ENCODE peak calls at places on chromosome X, in five cellular contexts. G, Q, L, O and S are unnamed samples.

GRCh38 chrX:97846228-97846627 is 962.5 kb downstream of the RPA4 start:
- DNase-seq in G (no peak), Q (no peak), L (no peak), O (no peak), S (no peak)

GRCh38 chrX:136586386-136586785 is 54.4 kb downstream of the VGLL1 start:
- DNase-seq in G (peak), Q (no peak), L (no peak), O (no peak), S (no peak)

GRCh38 chrX:115393271-115393670 is 103.8 kb downstream of the LUZP4 start:
- DNase-seq in G (no peak), Q (no peak), L (no peak), O (no peak), S (no peak)

GRCh38 chrX:133350751-133351150 is 64.5 kb downstream of the GPC4 start:
- DNase-seq in G (no peak), Q (peak), L (no peak), O (no peak), S (no peak)

GRCh38 chrX:12758291-12758690 is 32.9 kb upstream of the PRPS2 start:
- DNase-seq in G (no peak), Q (no peak), L (no peak), O (no peak), S (no peak)

GRCh38 chrX:120001787-120002186 is 58.2 kb upstream of the NKAP start:
- DNase-seq in G (no peak), Q (no peak), L (no peak), O (no peak), S (no peak)

GRCh38 chrX:40182095-40182494 is 84.3 kb upstream of the BCOR start:
- DNase-seq in G (no peak), Q (no peak), L (no peak), O (no peak), S (no peak)

GRCh38 chrX:115562492-115562872 is 1.5 kb downstream of the PLS3 start:
- DNase-seq in G (no peak), Q (peak), L (no peak), O (no peak), S (no peak)

GRCh38 chrX:154296731-154297130 is 1.1 kb downstream of the TKTL1 start:
- DNase-seq in G (no peak), Q (no peak), L (no peak), O (no peak), S (no peak)

GRCh38 chrX:63686878-63687714 is 97.9 kb downstream of the ARHGEF9 start:
- DNase-seq in G (no peak), Q (no peak), L (no peak), O (peak), S (no peak)

GRCh38 chrX:31847773-31848172 is 775.9 kb upstream of the FTHL17 start:
- DNase-seq in G (no peak), Q (no peak), L (no peak), O (no peak), S (no peak)

GRCh38 chrX:138411048-138411447 is 300.5 kb downstream of the FGF13 start:
- DNase-seq in G (no peak), Q (no peak), L (no peak), O (peak), S (no peak)

GRCh38 chrX:149540133-149540620 is 635 bp upstream of the EOLA1 start:
- DNase-seq in G (peak), Q (peak), L (peak), O (peak), S (peak)

GRCh38 chrX:12906392-12906791 is at the start of gene TLR8:
- DNase-seq in G (no peak), Q (no peak), L (no peak), O (no peak), S (no peak)

GRCh38 chrX:15391850-15392249 is 7.6 kb upstream of the VEGFD start:
- DNase-seq in G (no peak), Q (no peak), L (no peak), O (no peak), S (no peak)

GRCh38 chrX:153867139-153867538 is 18.8 kb downstream of the L1CAM start:
- DNase-seq in G (no peak), Q (no peak), L (no peak), O (no peak), S (no peak)

GRCh38 chrX:72107841-72108590 is 23.7 kb downstream of the RTL5 start:
- DNase-seq in G (no peak), Q (no peak), L (no peak), O (no peak), S (no peak)

GRCh38 chrX:52576946-52577345 is 60.1 kb upstream of the XAGE1B start:
- DNase-seq in G (peak), Q (peak), L (no peak), O (no peak), S (no peak)

GRCh38 chrX:136909119-136909705 is 28.7 kb upstream of the RBMX start:
- DNase-seq in G (peak), Q (peak), L (peak), O (peak), S (peak)

GRCh38 chrX:132272826-132273225 is 53.6 kb upstream of the RAP2C start:
- DNase-seq in G (no peak), Q (no peak), L (no peak), O (no peak), S (no peak)

GRCh38 chrX:15866141-15866540 is 11.5 kb upstream of the AP1S2 start:
- DNase-seq in G (no peak), Q (no peak), L (no peak), O (no peak), S (no peak)

GRCh38 chrX:104343408-104344129 is 88.8 kb upstream of the ESX1 start:
- DNase-seq in G (no peak), Q (peak), L (no peak), O (peak), S (no peak)

GRCh38 chrX:66622209-66622608 is 16.7 kb downstream of the EDA2R start:
- DNase-seq in G (no peak), Q (no peak), L (no peak), O (no peak), S (no peak)

GRCh38 chrX:50700921-50701320 is 113.1 kb downstream of the SHROOM4 start:
- DNase-seq in G (no peak), Q (no peak), L (no peak), O (no peak), S (no peak)

GRCh38 chrX:13372203-13372980 is 52.5 kb upstream of the ATXN3L start:
- DNase-seq in G (no peak), Q (no peak), L (no peak), O (no peak), S (no peak)

GRCh38 chrX:33204889-33205288 is 6.5 kb downstream of the DMD start:
- DNase-seq in G (no peak), Q (no peak), L (no peak), O (no peak), S (no peak)

GRCh38 chrX:120755066-120755846 is 120.4 kb downstream of the CT47B1 start:
- DNase-seq in G (no peak), Q (peak), L (no peak), O (peak), S (no peak)

GRCh38 chrX:140318306-140318705 is 186.6 kb downstream of the SOX3 start:
- DNase-seq in G (no peak), Q (no peak), L (no peak), O (no peak), S (no peak)

GRCh38 chrX:64204252-64204651 is 1.3 kb downstream of the AMER1 start:
- DNase-seq in G (no peak), Q (peak), L (no peak), O (no peak), S (peak)

GRCh38 chrX:102155806-102156179 is at the start of gene BEX5:
- DNase-seq in G (peak), Q (peak), L (peak), O (peak), S (peak)

GRCh38 chrX:40061871-40062524 is 35.8 kb downstream of the BCOR start:
- DNase-seq in G (no peak), Q (no peak), L (no peak), O (no peak), S (no peak)

GRCh38 chrX:134625315-134625718 is 33.0 kb downstream of the PLAC1 start:
- DNase-seq in G (no peak), Q (no peak), L (no peak), O (no peak), S (no peak)

GRCh38 chrX:39813631-39814246 is 284.0 kb downstream of the BCOR start:
- DNase-seq in G (peak), Q (peak), L (no peak), O (no peak), S (no peak)

GRCh38 chrX:48715876-48716502 is 19.5 kb downstream of the SUV39H1 start:
- DNase-seq in G (no peak), Q (no peak), L (no peak), O (no peak), S (no peak)

GRCh38 chrX:96685205-96686099 is 810 bp downstream of the DIAPH2 start:
- DNase-seq in G (no peak), Q (peak), L (peak), O (no peak), S (peak)

GRCh38 chrX:92260102-92260501 is 480.9 kb downstream of the PCDH11X start:
- DNase-seq in G (no peak), Q (no peak), L (no peak), O (no peak), S (no peak)

GRCh38 chrX:85964744-85965143 is 82.6 kb downstream of the CHM start:
- DNase-seq in G (no peak), Q (no peak), L (no peak), O (no peak), S (no peak)

GRCh38 chrX:107448625-107449468 is 605 bp upstream of the FRMPD3 start:
- DNase-seq in G (no peak), Q (no peak), L (no peak), O (no peak), S (no peak)
- TF ChIP-seq CTCF in G (no peak), Q (no peak), L (no peak), O (no peak), S (no peak)

GRCh38 chrX:129719931-129720520 is 18.8 kb upstream of the XPNPEP2 start:
- DNase-seq in G (no peak), Q (no peak), L (no peak), O (no peak), S (no peak)

GRCh38 chrX:129720741-129721140 is 18.0 kb upstream of the XPNPEP2 start:
- DNase-seq in G (no peak), Q (no peak), L (no peak), O (no peak), S (no peak)

GRCh38 chrX:129721870-129722269 is 16.9 kb upstream of the XPNPEP2 start:
- DNase-seq in G (no peak), Q (no peak), L (no peak), O (no peak), S (no peak)

GRCh38 chrX:129723511-129723910 is 15.3 kb upstream of the XPNPEP2 start:
- DNase-seq in G (no peak), Q (no peak), L (no peak), O (no peak), S (no peak)

DNA sequence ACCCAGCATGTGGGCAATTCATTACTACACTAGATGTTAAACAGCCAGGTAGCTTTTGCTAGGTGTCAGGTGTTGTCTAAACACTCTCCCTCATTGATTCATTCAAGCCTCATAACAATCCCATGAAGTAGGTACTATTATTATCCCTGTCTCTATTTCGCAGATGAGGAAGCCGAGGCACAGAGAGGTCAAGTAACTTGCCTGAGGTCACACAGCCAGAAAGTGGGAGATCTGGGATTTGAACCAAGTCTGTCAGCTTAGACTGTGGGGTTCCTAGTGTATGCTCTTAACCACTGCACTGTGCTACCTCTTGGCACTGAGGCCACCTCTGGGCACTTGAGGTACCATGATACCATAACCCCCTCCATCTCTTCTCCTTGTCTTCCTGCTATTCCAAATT is 17.4 kb upstream of the XPNPEP2 start:
- DNase-seq in G (no peak), Q (no peak), L (no peak), O (no peak), S (no peak)
- H3K27ac ChIP-seq in G (no peak), Q (no peak), L (no peak), O (no peak), S (no peak)

GRCh38 chrX:68665502-68665901 is 18.0 kb downstream of the STARD8 start:
- DNase-seq in G (no peak), Q (no peak), L (no peak), O (peak), S (no peak)
- TF ChIP-seq CTCF in G (no peak), Q (no peak), L (peak), O (no peak), S (peak)

GRCh38 chrX:118226060-118226428 is 109.4 kb upstream of the KLHL13 start:
- DNase-seq in G (no peak), Q (no peak), L (no peak), O (peak), S (no peak)
- H3K27ac ChIP-seq in G (peak), Q (no peak), L (no peak), O (no peak), S (no peak)

DNA sequence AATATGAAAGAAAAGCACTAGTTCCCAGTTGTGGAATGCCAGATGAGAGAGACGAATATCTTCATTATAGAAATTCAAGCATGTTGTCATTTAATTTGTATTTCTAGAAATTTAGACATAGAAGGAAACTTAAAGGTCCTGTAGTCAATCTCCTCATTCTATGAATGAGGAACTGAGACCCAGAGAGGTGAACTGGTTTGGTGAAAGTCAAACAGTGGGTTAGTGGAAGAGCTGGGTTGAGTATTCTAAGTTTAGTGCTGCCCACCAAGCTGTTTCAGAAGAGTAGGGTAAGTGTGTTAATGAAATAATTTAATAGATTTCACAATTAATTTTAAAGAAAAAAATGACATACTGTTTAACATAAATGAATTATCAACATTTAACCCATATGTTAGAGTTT is 655.2 kb downstream of the FAM133A start:
- DNase-seq in G (no peak), Q (no peak), L (no peak), O (no peak), S (no peak)
- TF ChIP-seq CTCF in G (no peak), Q (no peak), L (no peak), O (no peak), S (no peak)

GRCh38 chrX:460823-461640 is 74.3 kb upstream of the PPP2R3B start:
- DNase-seq in G (no peak), Q (no peak), L (no peak), O (no peak), S (peak)

GRCh38 chrX:462853-463252 is 76.1 kb upstream of the PPP2R3B start:
- DNase-seq in G (no peak), Q (no peak), L (no peak), O (no peak), S (no peak)

GRCh38 chrX:458631-459061 is 71.9 kb upstream of the PPP2R3B start:
- DNase-seq in G (no peak), Q (no peak), L (no peak), O (no peak), S (peak)

GRCh38 chrX:459611-460010 is 72.9 kb upstream of the PPP2R3B start:
- DNase-seq in G (no peak), Q (no peak), L (no peak), O (no peak), S (no peak)

DNA sequence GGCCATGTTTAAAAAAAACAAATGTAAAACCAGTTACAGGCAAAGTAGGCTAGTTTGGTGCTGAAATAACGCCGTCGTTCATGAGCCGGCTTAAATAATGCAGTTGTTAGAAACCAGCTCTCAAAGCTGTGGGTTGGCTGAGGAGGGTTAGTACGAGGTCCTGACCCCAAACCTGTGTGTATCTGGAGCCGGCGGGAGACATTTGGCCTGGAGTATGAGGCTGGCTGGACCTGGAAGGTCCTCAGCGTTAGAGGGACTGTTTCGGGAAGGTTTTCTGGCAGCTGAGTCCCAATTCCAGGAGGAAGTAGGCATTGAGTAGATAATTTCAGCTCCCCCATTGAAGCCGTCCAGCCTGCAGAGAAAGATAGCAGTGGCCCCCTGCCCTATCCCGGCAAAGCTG is 73.4 kb upstream of the PPP2R3B start:
- DNase-seq in G (no peak), Q (no peak), L (no peak), O (no peak), S (no peak)
- H3K27ac ChIP-seq in G (no peak), Q (no peak), L (no peak), O (no peak), S (no peak)

GRCh38 chrX:19756577-19757131 is 130.7 kb downstream of the SH3KBP1 start:
- DNase-seq in G (no peak), Q (no peak), L (no peak), O (no peak), S (no peak)
- TF ChIP-seq CTCF in G (no peak), Q (no peak), L (no peak), O (no peak), S (no peak)